ENCODE peak calls at places on chromosomes 5 and 9, in eight cellular contexts. One of them, this sample, is unnamed.

GRCh38 chr9:86802900-86803673 is 144.2 kb downstream of the GAS1 start:
- DNase-seq in IMR-90: no peak
- DNase-seq in endothelial cell: no peak
- DNase-seq in NCI-H69: no peak
- DNase-seq in NCI-H2081: no peak
- DNase-seq in ureter: no peak
- DNase-seq in Peyer's patch: no peak
- DNase-seq in NCI-H2171: no peak
- DNase-seq in this sample: no peak

GRCh38 chr9:89477811-89478583 is 19.9 kb downstream of the SEMA4D start:
- DNase-seq in NCI-H69: no peak
- DNase-seq in NCI-H2081: no peak
- DNase-seq in ureter: no peak
- DNase-seq in Peyer's patch: no peak
- DNase-seq in NCI-H2171: no peak
- DNase-seq in endothelial cell: peak; percentile 26
- DNase-seq in IMR-90: peak; percentile 46
- DNase-seq in this sample: no peak

GRCh38 chr5:94422819-94423218 is 195.6 kb downstream of the KIAA0825 start:
- DNase-seq in NCI-H69: peak; percentile 69
- DNase-seq in Peyer's patch: no peak
- DNase-seq in IMR-90: peak; percentile 35
- DNase-seq in NCI-H2081: no peak
- DNase-seq in NCI-H2171: no peak
- DNase-seq in ureter: no peak
- DNase-seq in endothelial cell: no peak
- DNase-seq in this sample: no peak

GRCh38 chr9:7976167-7976755 is 176.7 kb upstream of the DMAC1 start:
- DNase-seq in NCI-H69: peak; percentile 27
- DNase-seq in IMR-90: no peak
- DNase-seq in Peyer's patch: peak; percentile 72
- DNase-seq in endothelial cell: no peak
- DNase-seq in ureter: no peak
- DNase-seq in NCI-H2171: no peak
- DNase-seq in NCI-H2081: no peak
- DNase-seq in this sample: no peak

GRCh38 chr5:80837679-80838078 is 122.5 kb upstream of the RASGRF2 start:
- DNase-seq in NCI-H69: no peak
- DNase-seq in NCI-H2081: no peak
- DNase-seq in NCI-H2171: no peak
- DNase-seq in ureter: no peak
- DNase-seq in IMR-90: no peak
- DNase-seq in endothelial cell: no peak
- DNase-seq in Peyer's patch: no peak
- DNase-seq in this sample: no peak

GRCh38 chr5:141811287-141812155 is 66.7 kb downstream of the PCDH1 start:
- DNase-seq in NCI-H2081: no peak
- DNase-seq in ureter: no peak
- DNase-seq in Peyer's patch: no peak
- DNase-seq in NCI-H69: peak; percentile 68
- DNase-seq in NCI-H2171: no peak
- DNase-seq in endothelial cell: peak; percentile 38
- DNase-seq in IMR-90: no peak
- DNase-seq in this sample: peak; percentile 32

GRCh38 chr9:92098638-92099037 is 16.6 kb downstream of the SPTLC1 start:
- DNase-seq in ureter: no peak
- DNase-seq in NCI-H2171: no peak
- DNase-seq in IMR-90: no peak
- DNase-seq in NCI-H69: no peak
- DNase-seq in NCI-H2081: no peak
- DNase-seq in endothelial cell: no peak
- DNase-seq in Peyer's patch: no peak
- DNase-seq in this sample: no peak

GRCh38 chr5:171520300-171521170 is 101.1 kb downstream of the FGF18 start:
- DNase-seq in NCI-H2081: no peak
- DNase-seq in NCI-H2171: no peak
- DNase-seq in ureter: no peak
- DNase-seq in Peyer's patch: no peak
- DNase-seq in NCI-H69: peak; percentile 24
- DNase-seq in IMR-90: peak; percentile 18
- DNase-seq in endothelial cell: peak; percentile 46
- DNase-seq in this sample: peak; percentile 32

GRCh38 chr5:72470817-72471216 is 36.4 kb downstream of the ZNF366 start:
- DNase-seq in NCI-H69: no peak
- DNase-seq in NCI-H2081: no peak
- DNase-seq in IMR-90: peak; percentile 48
- DNase-seq in ureter: no peak
- DNase-seq in NCI-H2171: no peak
- DNase-seq in endothelial cell: no peak
- DNase-seq in Peyer's patch: no peak
- DNase-seq in this sample: no peak

GRCh38 chr5:92513067-92513466 is 1068.0 kb downstream of the NR2F1-AS1 start:
- DNase-seq in Peyer's patch: no peak
- DNase-seq in IMR-90: peak; percentile 2
- DNase-seq in NCI-H2081: no peak
- DNase-seq in ureter: no peak
- DNase-seq in NCI-H69: no peak
- DNase-seq in endothelial cell: no peak
- DNase-seq in NCI-H2171: no peak
- DNase-seq in this sample: no peak

GRCh38 chr9:89872913-89873707 is 268.3 kb downstream of the GADD45G start:
- DNase-seq in ureter: peak; percentile 37
- DNase-seq in Peyer's patch: no peak
- DNase-seq in NCI-H2171: no peak
- DNase-seq in IMR-90: no peak
- DNase-seq in endothelial cell: no peak
- DNase-seq in NCI-H2081: no peak
- DNase-seq in NCI-H69: no peak
- DNase-seq in this sample: no peak

GRCh38 chr9:75169623-75170022 is 81.3 kb downstream of the OSTF1 start:
- DNase-seq in IMR-90: no peak
- DNase-seq in Peyer's patch: no peak
- DNase-seq in NCI-H69: no peak
- DNase-seq in endothelial cell: no peak
- DNase-seq in NCI-H2081: no peak
- DNase-seq in ureter: no peak
- DNase-seq in NCI-H2171: no peak
- DNase-seq in this sample: no peak

GRCh38 chr5:147369742-147370374 is 135.0 kb downstream of the STK32A start:
- DNase-seq in endothelial cell: no peak
- DNase-seq in ureter: no peak
- DNase-seq in NCI-H2171: no peak
- DNase-seq in NCI-H69: peak; percentile 50
- DNase-seq in Peyer's patch: no peak
- DNase-seq in IMR-90: peak; percentile 20
- DNase-seq in NCI-H2081: no peak
- DNase-seq in this sample: no peak

GRCh38 chr9:97747201-97747965 is 50.2 kb upstream of the XPA start:
- DNase-seq in NCI-H69: no peak
- DNase-seq in Peyer's patch: no peak
- DNase-seq in NCI-H2171: no peak
- DNase-seq in IMR-90: no peak
- DNase-seq in NCI-H2081: no peak
- DNase-seq in endothelial cell: no peak
- DNase-seq in ureter: no peak
- DNase-seq in this sample: no peak

GRCh38 chr9:120693609-120694008 is 20.7 kb downstream of the MEGF9 start:
- DNase-seq in endothelial cell: no peak
- DNase-seq in IMR-90: peak; percentile 60
- DNase-seq in NCI-H2081: no peak
- DNase-seq in NCI-H2171: no peak
- DNase-seq in Peyer's patch: no peak
- DNase-seq in ureter: no peak
- DNase-seq in NCI-H69: peak; percentile 30
- DNase-seq in this sample: no peak

GRCh38 chr5:173753307-173754168 is 134.6 kb upstream of the CPEB4 start:
- DNase-seq in NCI-H2171: no peak
- DNase-seq in NCI-H69: peak; percentile 58
- DNase-seq in NCI-H2081: no peak
- DNase-seq in IMR-90: peak; percentile 72
- DNase-seq in Peyer's patch: no peak
- DNase-seq in ureter: no peak
- DNase-seq in endothelial cell: peak; percentile 26
- DNase-seq in this sample: peak; percentile 90

GRCh38 chr5:165309446-165309845 is 1804.0 kb downstream of the MAT2B start:
- DNase-seq in IMR-90: no peak
- DNase-seq in endothelial cell: no peak
- DNase-seq in ureter: no peak
- DNase-seq in NCI-H2171: no peak
- DNase-seq in Peyer's patch: no peak
- DNase-seq in NCI-H2081: no peak
- DNase-seq in NCI-H69: no peak
- DNase-seq in this sample: no peak

GRCh38 chr9:2261421-2262103 is 246.4 kb downstream of the SMARCA2 start:
- DNase-seq in NCI-H2171: no peak
- DNase-seq in endothelial cell: no peak
- DNase-seq in IMR-90: no peak
- DNase-seq in NCI-H2081: no peak
- DNase-seq in NCI-H69: no peak
- DNase-seq in ureter: no peak
- DNase-seq in Peyer's patch: no peak
- DNase-seq in this sample: no peak

GRCh38 chr5:58887721-58888409 is 305.0 kb downstream of the RAB3C start:
- DNase-seq in ureter: no peak
- DNase-seq in NCI-H2081: no peak
- DNase-seq in endothelial cell: no peak
- DNase-seq in Peyer's patch: no peak
- DNase-seq in NCI-H69: no peak
- DNase-seq in IMR-90: peak; percentile 11
- DNase-seq in NCI-H2171: no peak
- DNase-seq in this sample: no peak

GRCh38 chr5:40834391-40834848 is 602 bp downstream of the RPL37 start:
- DNase-seq in NCI-H69: peak; percentile 37
- DNase-seq in IMR-90: peak; percentile 33
- DNase-seq in NCI-H2171: no peak
- DNase-seq in Peyer's patch: peak; percentile 38
- DNase-seq in endothelial cell: no peak
- DNase-seq in NCI-H2081: peak; percentile 9
- DNase-seq in ureter: no peak
- DNase-seq in this sample: no peak

GRCh38 chr5:1550287-1551076 is 26.7 kb upstream of the LPCAT1 start:
- DNase-seq in NCI-H69: no peak
- DNase-seq in NCI-H2081: no peak
- DNase-seq in ureter: peak; percentile 25
- DNase-seq in Peyer's patch: no peak
- DNase-seq in endothelial cell: no peak
- DNase-seq in IMR-90: no peak
- DNase-seq in NCI-H2171: no peak
- DNase-seq in this sample: no peak

GRCh38 chr5:39779836-39780235 is 355.1 kb upstream of the DAB2 start:
- DNase-seq in Peyer's patch: no peak
- DNase-seq in NCI-H2081: no peak
- DNase-seq in IMR-90: no peak
- DNase-seq in NCI-H2171: no peak
- DNase-seq in NCI-H69: no peak
- DNase-seq in endothelial cell: no peak
- DNase-seq in ureter: no peak
- DNase-seq in this sample: no peak

GRCh38 chr9:83669067-83669466 is 38.7 kb downstream of the UBQLN1 start:
- DNase-seq in ureter: no peak
- DNase-seq in NCI-H2081: no peak
- DNase-seq in NCI-H2171: no peak
- DNase-seq in IMR-90: peak; percentile 12
- DNase-seq in Peyer's patch: no peak
- DNase-seq in NCI-H69: no peak
- DNase-seq in endothelial cell: no peak
- DNase-seq in this sample: no peak

GRCh38 chr9:5838884-5839571 is 6.1 kb upstream of the ERMP1 start:
- DNase-seq in Peyer's patch: no peak
- DNase-seq in NCI-H2171: no peak
- DNase-seq in NCI-H2081: peak; percentile 27
- DNase-seq in ureter: peak; percentile 68
- DNase-seq in IMR-90: peak; percentile 64
- DNase-seq in NCI-H69: peak; percentile 87
- DNase-seq in endothelial cell: no peak
- DNase-seq in this sample: no peak

GRCh38 chr5:154403776-154404387 is 41.9 kb upstream of the SAP30L start:
- DNase-seq in NCI-H2171: no peak
- DNase-seq in ureter: no peak
- DNase-seq in endothelial cell: no peak
- DNase-seq in NCI-H69: no peak
- DNase-seq in IMR-90: no peak
- DNase-seq in NCI-H2081: no peak
- DNase-seq in Peyer's patch: no peak
- DNase-seq in this sample: no peak

GRCh38 chr5:1195439-1195838 is 6.0 kb upstream of the SLC6A19 start:
- DNase-seq in NCI-H2081: no peak
- DNase-seq in Peyer's patch: no peak
- DNase-seq in NCI-H2171: no peak
- DNase-seq in ureter: no peak
- DNase-seq in IMR-90: no peak
- DNase-seq in NCI-H69: no peak
- DNase-seq in endothelial cell: no peak
- DNase-seq in this sample: no peak

GRCh38 chr9:70479880-70480291 is 65.4 kb upstream of the KLF9 start:
- DNase-seq in NCI-H69: peak; percentile 83
- DNase-seq in NCI-H2081: peak; percentile 42
- DNase-seq in endothelial cell: no peak
- DNase-seq in ureter: no peak
- DNase-seq in NCI-H2171: no peak
- DNase-seq in IMR-90: peak; percentile 79
- DNase-seq in Peyer's patch: no peak
- DNase-seq in this sample: no peak

GRCh38 chr9:121620777-121621437 is 30.5 kb upstream of the DAB2IP start:
- DNase-seq in NCI-H2171: no peak
- DNase-seq in NCI-H69: peak; percentile 77
- DNase-seq in Peyer's patch: no peak
- DNase-seq in IMR-90: no peak
- DNase-seq in NCI-H2081: no peak
- DNase-seq in endothelial cell: peak; percentile 44
- DNase-seq in ureter: no peak
- DNase-seq in this sample: peak; percentile 60

GRCh38 chr9:112750111-112750766 is at the start of gene SNX30:
- DNase-seq in ureter: peak; percentile 91
- DNase-seq in NCI-H69: peak; percentile 97
- DNase-seq in IMR-90: peak; percentile 85
- DNase-seq in NCI-H2171: peak; percentile 81
- DNase-seq in NCI-H2081: peak; percentile 85
- DNase-seq in Peyer's patch: peak; percentile 81
- DNase-seq in endothelial cell: peak; percentile 83
- DNase-seq in this sample: peak; percentile 94

GRCh38 chr9:100525563-100525962 is 52.3 kb upstream of the CAVIN4 start:
- DNase-seq in NCI-H2171: no peak
- DNase-seq in NCI-H2081: no peak
- DNase-seq in Peyer's patch: no peak
- DNase-seq in endothelial cell: no peak
- DNase-seq in NCI-H69: no peak
- DNase-seq in IMR-90: peak; percentile 2
- DNase-seq in ureter: no peak
- DNase-seq in this sample: no peak

GRCh38 chr9:99103505-99103904 is 1.4 kb upstream of the TGFBR1 start:
- DNase-seq in endothelial cell: no peak
- DNase-seq in NCI-H69: no peak
- DNase-seq in IMR-90: peak; percentile 9
- DNase-seq in NCI-H2081: no peak
- DNase-seq in Peyer's patch: no peak
- DNase-seq in ureter: no peak
- DNase-seq in NCI-H2171: no peak
- DNase-seq in this sample: no peak

GRCh38 chr5:95735436-95735835 is 4.3 kb downstream of the RHOBTB3 start:
- DNase-seq in IMR-90: no peak
- DNase-seq in Peyer's patch: no peak
- DNase-seq in endothelial cell: no peak
- DNase-seq in NCI-H2171: no peak
- DNase-seq in ureter: no peak
- DNase-seq in NCI-H2081: no peak
- DNase-seq in NCI-H69: no peak
- DNase-seq in this sample: no peak

GRCh38 chr5:81545911-81546310 is 152.0 kb upstream of the ACOT12 start:
- DNase-seq in NCI-H2171: no peak
- DNase-seq in Peyer's patch: no peak
- DNase-seq in NCI-H69: no peak
- DNase-seq in IMR-90: no peak
- DNase-seq in ureter: no peak
- DNase-seq in NCI-H2081: no peak
- DNase-seq in endothelial cell: no peak
- DNase-seq in this sample: no peak

GRCh38 chr5:158590936-158591863 is 508.5 kb downstream of the EBF1 start:
- DNase-seq in Peyer's patch: no peak
- DNase-seq in endothelial cell: peak; percentile 5
- DNase-seq in NCI-H2081: peak; percentile 64
- DNase-seq in IMR-90: no peak
- DNase-seq in NCI-H69: peak; percentile 23
- DNase-seq in NCI-H2171: no peak
- DNase-seq in ureter: no peak
- DNase-seq in this sample: peak; percentile 17

This sample was measured in HEK293T.